ENCODE peak calls at places on chromosomes 3 and 15, in five cellular contexts. One of them, this sample, is unnamed.

GRCh38 chr15:26711445-26711844 is 61.4 kb downstream of the GABRB3 start:
- DNase-seq in AG09319: no peak
- DNase-seq in H54: no peak
- DNase-seq in erythroblast: no peak
- DNase-seq in WTC11: no peak
- DNase-seq in this sample: no peak

GRCh38 chr15:48984811-48985352 is 21.2 kb upstream of the SHC4 start:
- DNase-seq in WTC11: no peak
- DNase-seq in H54: no peak
- DNase-seq in AG09319: no peak
- DNase-seq in erythroblast: no peak
- DNase-seq in this sample: no peak

GRCh38 chr3:115388166-115388565 is 235.1 kb upstream of the GAP43 start:
- DNase-seq in AG09319: no peak
- DNase-seq in erythroblast: no peak
- DNase-seq in H54: no peak
- DNase-seq in WTC11: no peak
- DNase-seq in this sample: no peak

GRCh38 chr3:150972379-150972985 is at the start of gene CLRN1:
- DNase-seq in H54: no peak
- DNase-seq in erythroblast: no peak
- DNase-seq in WTC11: no peak
- DNase-seq in AG09319: no peak
- DNase-seq in this sample: no peak

GRCh38 chr15:78368671-78369070 is 28.5 kb downstream of the CRABP1 start:
- DNase-seq in erythroblast: no peak
- DNase-seq in WTC11: no peak
- DNase-seq in H54: no peak
- DNase-seq in AG09319: no peak
- DNase-seq in this sample: no peak

GRCh38 chr15:81763304-81763703 is 282.5 kb downstream of the MEX3B start:
- DNase-seq in WTC11: no peak
- DNase-seq in erythroblast: no peak
- DNase-seq in H54: no peak
- DNase-seq in AG09319: no peak
- DNase-seq in this sample: no peak

GRCh38 chr3:17081520-17081919 is 196.8 kb downstream of the PLCL2 start:
- DNase-seq in H54: no peak
- DNase-seq in erythroblast: no peak
- DNase-seq in WTC11: no peak
- DNase-seq in AG09319: no peak
- DNase-seq in this sample: no peak

GRCh38 chr3:183524476-183524875 is 31.0 kb downstream of the KLHL6 start:
- DNase-seq in AG09319: no peak
- DNase-seq in erythroblast: no peak
- DNase-seq in H54: no peak
- DNase-seq in WTC11: no peak
- DNase-seq in this sample: no peak

GRCh38 chr3:8660271-8660731 is 15.7 kb upstream of the SSUH2 start:
- DNase-seq in erythroblast: no peak
- DNase-seq in H54: no peak
- DNase-seq in AG09319: no peak
- DNase-seq in WTC11: no peak
- DNase-seq in this sample: no peak

GRCh38 chr15:46442901-46443590 is 808.2 kb downstream of the SQOR start:
- DNase-seq in WTC11: no peak
- DNase-seq in AG09319: no peak
- DNase-seq in H54: no peak
- DNase-seq in erythroblast: no peak
- DNase-seq in this sample: no peak

GRCh38 chr3:58349792-58350626 is 17.3 kb downstream of the PXK start:
- DNase-seq in erythroblast: no peak
- DNase-seq in WTC11: no peak
- DNase-seq in AG09319: no peak
- DNase-seq in H54: no peak
- DNase-seq in this sample: no peak

GRCh38 chr3:23219117-23219516 is 16.0 kb downstream of the UBE2E2 start:
- DNase-seq in WTC11: no peak
- DNase-seq in AG09319: no peak
- DNase-seq in erythroblast: no peak
- DNase-seq in H54: no peak
- DNase-seq in this sample: no peak

GRCh38 chr3:55659023-55659355 is 171.9 kb upstream of the WNT5A start:
- DNase-seq in AG09319: no peak
- DNase-seq in WTC11: no peak
- DNase-seq in H54: no peak
- DNase-seq in erythroblast: no peak
- DNase-seq in this sample: no peak

GRCh38 chr3:11610044-11610671 is 33.6 kb downstream of the VGLL4 start:
- DNase-seq in WTC11: no peak
- DNase-seq in erythroblast: peak; percentile 46
- DNase-seq in H54: no peak
- DNase-seq in AG09319: no peak
- DNase-seq in this sample: no peak

GRCh38 chr15:68962464-68962863 is 32.1 kb downstream of the SPESP1 start:
- DNase-seq in AG09319: no peak
- DNase-seq in H54: no peak
- DNase-seq in WTC11: no peak
- DNase-seq in erythroblast: no peak
- DNase-seq in this sample: no peak

GRCh38 chr3:10845839-10846656 is 30.0 kb downstream of the SLC6A11 start:
- DNase-seq in H54: no peak
- DNase-seq in WTC11: no peak
- DNase-seq in erythroblast: no peak
- DNase-seq in AG09319: no peak
- DNase-seq in this sample: no peak

This sample was measured in PC-9.